ENCODE peak calls at places on chromosomes 16 and 17, in four cellular contexts. One of them, this sample, is unnamed.

GRCh38 chr16:1983544-1984346 is at the start of gene GFER:
- DNase-seq in adrenal gland: peak
- DNase-seq in transverse colon: peak
- DNase-seq in cardiac muscle cell: peak
- DNase-seq in this sample: peak

GRCh38 chr16:22402191-22402590 is 27.8 kb upstream of the CDR2 start:
- DNase-seq in cardiac muscle cell: no peak
- DNase-seq in transverse colon: no peak
- DNase-seq in adrenal gland: no peak
- DNase-seq in this sample: no peak

GRCh38 chr16:66204761-66205160 is 161.7 kb upstream of the CDH5 start:
- DNase-seq in adrenal gland: no peak
- DNase-seq in transverse colon: no peak
- DNase-seq in cardiac muscle cell: no peak
- DNase-seq in this sample: peak

GRCh38 chr17:55795098-55795497 is 44.2 kb downstream of the PCTP start:
- DNase-seq in adrenal gland: no peak
- DNase-seq in transverse colon: no peak
- DNase-seq in cardiac muscle cell: no peak
- DNase-seq in this sample: no peak

GRCh38 chr17:48587276-48588073 is 2.6 kb downstream of the HOXB3 start:
- DNase-seq in adrenal gland: no peak
- DNase-seq in cardiac muscle cell: no peak
- DNase-seq in transverse colon: no peak
- DNase-seq in this sample: peak

GRCh38 chr17:32673964-32674363 is 187.2 kb downstream of the CDK5R1 start:
- DNase-seq in transverse colon: no peak
- DNase-seq in adrenal gland: no peak
- DNase-seq in cardiac muscle cell: no peak
- DNase-seq in this sample: no peak

GRCh38 chr16:34050787-34051320 is 591.4 kb downstream of the TP53TG3F start:
- DNase-seq in adrenal gland: no peak
- DNase-seq in cardiac muscle cell: no peak
- DNase-seq in transverse colon: no peak
- DNase-seq in this sample: no peak

GRCh38 chr16:10114411-10114810 is 67.8 kb downstream of the GRIN2A start:
- DNase-seq in transverse colon: no peak
- DNase-seq in cardiac muscle cell: no peak
- DNase-seq in adrenal gland: no peak
- DNase-seq in this sample: no peak

GRCh38 chr17:78919816-78920516 is 5.2 kb downstream of the TIMP2 start:
- DNase-seq in transverse colon: no peak
- DNase-seq in cardiac muscle cell: no peak
- DNase-seq in adrenal gland: no peak
- DNase-seq in this sample: no peak

GRCh38 chr17:77856551-77857305 is 101.8 kb upstream of the TNRC6C start:
- DNase-seq in cardiac muscle cell: no peak
- DNase-seq in adrenal gland: no peak
- DNase-seq in transverse colon: no peak
- DNase-seq in this sample: no peak

GRCh38 chr17:40122466-40122943 is 734 bp downstream of the MSL1 start:
- DNase-seq in adrenal gland: peak
- DNase-seq in cardiac muscle cell: peak
- DNase-seq in transverse colon: peak
- DNase-seq in this sample: peak

GRCh38 chr16:50050802-50051201 is 15.0 kb upstream of the HEATR3 start:
- DNase-seq in cardiac muscle cell: no peak
- DNase-seq in transverse colon: no peak
- DNase-seq in adrenal gland: no peak
- DNase-seq in this sample: no peak

GRCh38 chr17:77640242-77640641 is 318.3 kb upstream of the TNRC6C start:
- DNase-seq in transverse colon: no peak
- DNase-seq in adrenal gland: no peak
- DNase-seq in cardiac muscle cell: no peak
- DNase-seq in this sample: no peak

GRCh38 chr17:1398028-1398427 is 2.0 kb downstream of the YWHAE start:
- DNase-seq in cardiac muscle cell: no peak
- DNase-seq in transverse colon: no peak
- DNase-seq in adrenal gland: no peak
- DNase-seq in this sample: no peak

GRCh38 chr17:27807567-27808470 is 7.5 kb upstream of the NOS2 start:
- DNase-seq in adrenal gland: peak
- DNase-seq in transverse colon: peak
- DNase-seq in cardiac muscle cell: peak
- DNase-seq in this sample: no peak

GRCh38 chr17:39150795-39151679 is at the start of gene PLXDC1:
- DNase-seq in transverse colon: no peak
- DNase-seq in adrenal gland: no peak
- DNase-seq in cardiac muscle cell: peak
- DNase-seq in this sample: no peak

GRCh38 chr17:81314410-81315169 is 19.5 kb upstream of the SLC38A10 start:
- DNase-seq in adrenal gland: no peak
- DNase-seq in cardiac muscle cell: no peak
- DNase-seq in transverse colon: no peak
- DNase-seq in this sample: peak

GRCh38 chr16:23837553-23838308 is 1.9 kb downstream of the PRKCB start:
- DNase-seq in cardiac muscle cell: no peak
- DNase-seq in transverse colon: no peak
- DNase-seq in adrenal gland: no peak
- DNase-seq in this sample: no peak
- H3K4me3 ChIP-seq in cardiac muscle cell: no peak
- H3K4me3 ChIP-seq in transverse colon: no peak
- H3K4me3 ChIP-seq in adrenal gland: no peak
- H3K4me3 ChIP-seq in this sample: no peak

GRCh38 chr17:79948918-79949645 is 86.6 kb downstream of the TBC1D16 start:
- DNase-seq in transverse colon: no peak
- DNase-seq in adrenal gland: no peak
- DNase-seq in cardiac muscle cell: no peak
- DNase-seq in this sample: no peak
- H3K27ac ChIP-seq in transverse colon: no peak
- H3K27ac ChIP-seq in adrenal gland: no peak
- H3K27ac ChIP-seq in cardiac muscle cell: no peak
- H3K27ac ChIP-seq in this sample: no peak

GRCh38 chr16:27902551-27902950 is 161.0 kb downstream of the GSG1L start:
- DNase-seq in transverse colon: no peak
- DNase-seq in adrenal gland: no peak
- DNase-seq in cardiac muscle cell: no peak
- DNase-seq in this sample: no peak

GRCh38 chr16:27899736-27900135 is 163.8 kb downstream of the GSG1L start:
- DNase-seq in cardiac muscle cell: no peak
- DNase-seq in transverse colon: no peak
- DNase-seq in adrenal gland: no peak
- DNase-seq in this sample: no peak

GRCh38 chr16:27906883-27907282 is 156.6 kb downstream of the GSG1L start:
- DNase-seq in cardiac muscle cell: no peak
- DNase-seq in transverse colon: no peak
- DNase-seq in adrenal gland: no peak
- DNase-seq in this sample: no peak

GRCh38 chr16:27901956-27902355 is 161.6 kb downstream of the GSG1L start:
- DNase-seq in adrenal gland: no peak
- DNase-seq in cardiac muscle cell: no peak
- DNase-seq in transverse colon: no peak
- DNase-seq in this sample: no peak

DNA sequence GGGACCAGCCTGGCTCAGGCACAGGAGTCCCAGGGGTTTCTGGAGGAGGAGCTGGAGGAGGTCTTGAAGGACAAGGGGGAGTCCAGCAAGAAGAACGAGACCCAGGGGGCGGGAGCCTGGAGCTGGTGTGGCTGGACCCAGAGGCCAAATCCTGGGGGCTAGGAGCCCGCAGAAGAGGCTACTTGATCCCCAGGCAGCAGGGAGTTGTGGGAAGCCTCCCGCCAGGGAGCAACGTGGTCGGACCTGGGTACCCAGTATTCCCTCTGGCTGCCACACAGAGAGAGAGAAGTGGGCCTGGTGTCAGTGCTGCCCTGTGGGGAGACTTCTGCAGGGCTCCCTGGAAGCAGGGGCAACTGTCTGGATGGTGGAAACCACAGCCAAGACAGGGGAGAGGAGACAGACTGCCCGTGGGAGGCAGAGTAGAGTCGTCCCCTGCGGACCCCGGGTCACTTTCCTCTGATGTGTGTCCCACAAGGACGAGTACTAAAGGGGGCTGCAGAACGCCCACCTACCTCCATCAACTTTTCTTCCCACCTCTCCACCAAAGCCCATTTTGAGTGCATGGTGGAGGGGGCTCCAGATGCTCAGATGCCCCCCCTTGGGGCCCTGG is 160.4 kb downstream of the GSG1L start:
- DNase-seq in transverse colon: no peak
- DNase-seq in cardiac muscle cell: no peak
- DNase-seq in adrenal gland: no peak
- DNase-seq in this sample: no peak
- H3K4me3 ChIP-seq in transverse colon: no peak
- H3K4me3 ChIP-seq in cardiac muscle cell: no peak
- H3K4me3 ChIP-seq in adrenal gland: no peak
- H3K4me3 ChIP-seq in this sample: no peak

GRCh38 chr17:28926366-28926765 is 23.5 kb upstream of the DHRS13 start:
- DNase-seq in adrenal gland: no peak
- DNase-seq in transverse colon: no peak
- DNase-seq in cardiac muscle cell: no peak
- DNase-seq in this sample: no peak

GRCh38 chr17:28929769-28930168 is 21.5 kb downstream of the PHF12 start:
- DNase-seq in transverse colon: no peak
- DNase-seq in adrenal gland: no peak
- DNase-seq in cardiac muscle cell: no peak
- DNase-seq in this sample: no peak

GRCh38 chr17:28925912-28926365 is 23.1 kb upstream of the DHRS13 start:
- DNase-seq in transverse colon: no peak
- DNase-seq in adrenal gland: no peak
- DNase-seq in cardiac muscle cell: no peak
- DNase-seq in this sample: no peak

GRCh38 chr17:28926786-28927185 is 23.9 kb upstream of the DHRS13 start:
- DNase-seq in adrenal gland: no peak
- DNase-seq in transverse colon: no peak
- DNase-seq in cardiac muscle cell: no peak
- DNase-seq in this sample: no peak

DNA sequence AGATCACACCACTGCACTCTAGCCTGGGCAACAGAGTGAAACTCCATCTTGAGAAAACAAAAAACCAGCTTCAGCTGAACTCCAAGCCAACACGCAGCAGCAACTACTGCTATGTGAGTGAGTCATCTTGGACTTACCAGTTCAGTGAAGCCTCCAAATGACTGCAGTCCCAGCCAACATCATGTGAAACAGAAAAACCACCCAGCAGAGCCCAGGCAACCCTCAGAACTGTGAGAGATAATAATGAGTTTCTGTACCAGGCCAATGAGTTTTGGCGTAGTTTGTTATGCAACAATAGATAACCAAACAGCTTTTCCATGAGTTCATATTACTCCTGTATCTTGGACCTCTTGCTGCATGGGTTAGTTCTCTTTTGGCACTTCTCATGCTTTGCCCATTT is 23.3 kb downstream of the PHF12 start:
- DNase-seq in adrenal gland: no peak
- DNase-seq in cardiac muscle cell: no peak
- DNase-seq in transverse colon: no peak
- DNase-seq in this sample: no peak
- H3K27ac ChIP-seq in adrenal gland: no peak
- H3K27ac ChIP-seq in cardiac muscle cell: no peak
- H3K27ac ChIP-seq in transverse colon: no peak
- H3K27ac ChIP-seq in this sample: no peak

DNA sequence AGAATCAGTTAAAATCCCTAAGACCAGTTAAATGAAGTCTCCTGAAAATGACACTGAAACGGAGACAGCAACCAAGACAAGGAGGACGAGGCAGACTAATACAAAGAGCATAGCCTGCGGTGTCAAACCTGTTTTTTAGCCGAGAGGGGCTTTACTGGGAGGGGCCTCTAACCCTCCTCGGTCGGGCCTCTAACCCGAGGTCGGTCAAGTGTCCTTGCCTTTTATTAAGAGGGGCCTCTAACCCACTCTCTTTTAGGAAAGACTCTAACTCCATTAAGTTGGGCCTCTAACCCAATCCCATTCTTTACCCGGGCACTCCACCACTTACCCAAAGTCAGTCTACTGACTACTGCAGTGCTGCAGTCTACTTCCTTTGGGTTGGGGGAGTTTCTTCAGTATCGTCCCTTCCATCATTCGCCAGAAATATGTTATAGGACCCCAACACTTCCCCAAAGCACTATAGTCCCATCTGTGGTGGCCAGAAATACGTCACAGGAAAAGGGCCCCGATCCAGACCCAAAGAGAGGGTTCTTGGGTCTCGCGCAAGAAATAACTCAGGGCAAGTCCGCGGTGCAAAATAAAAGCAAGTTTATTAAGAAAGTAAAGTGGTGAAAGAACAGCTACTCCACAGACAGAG is 39.2 kb upstream of the ARL4D start:
- DNase-seq in adrenal gland: no peak
- DNase-seq in cardiac muscle cell: no peak
- DNase-seq in transverse colon: peak
- DNase-seq in this sample: no peak
- H3K4me3 ChIP-seq in adrenal gland: no peak
- H3K4me3 ChIP-seq in cardiac muscle cell: no peak
- H3K4me3 ChIP-seq in transverse colon: peak
- H3K4me3 ChIP-seq in this sample: peak

GRCh38 chr17:42362245-42362961 is 25.8 kb downstream of the STAT3 start:
- DNase-seq in adrenal gland: no peak
- DNase-seq in cardiac muscle cell: no peak
- DNase-seq in transverse colon: no peak
- DNase-seq in this sample: no peak

GRCh38 chr17:42363231-42363630 is 25.0 kb downstream of the STAT3 start:
- DNase-seq in adrenal gland: no peak
- DNase-seq in transverse colon: no peak
- DNase-seq in cardiac muscle cell: no peak
- DNase-seq in this sample: no peak

GRCh38 chr17:42361781-42362186 is 26.5 kb downstream of the STAT3 start:
- DNase-seq in cardiac muscle cell: no peak
- DNase-seq in transverse colon: peak
- DNase-seq in adrenal gland: peak
- DNase-seq in this sample: no peak

GRCh38 chr17:42363767-42364585 is 24.3 kb downstream of the STAT3 start:
- DNase-seq in cardiac muscle cell: no peak
- DNase-seq in transverse colon: no peak
- DNase-seq in adrenal gland: no peak
- DNase-seq in this sample: no peak

GRCh38 chr17:42365136-42365535 is 23.1 kb downstream of the STAT3 start:
- DNase-seq in cardiac muscle cell: no peak
- DNase-seq in adrenal gland: peak
- DNase-seq in transverse colon: no peak
- DNase-seq in this sample: no peak
- H3K27ac ChIP-seq in cardiac muscle cell: no peak
- H3K27ac ChIP-seq in adrenal gland: peak
- H3K27ac ChIP-seq in transverse colon: no peak
- H3K27ac ChIP-seq in this sample: no peak

GRCh38 chr17:50132104-50132794 is 2.3 kb upstream of the SAMD14 start:
- DNase-seq in transverse colon: no peak
- DNase-seq in adrenal gland: no peak
- DNase-seq in cardiac muscle cell: no peak
- DNase-seq in this sample: no peak

GRCh38 chr17:50128441-50129302 is 1.3 kb downstream of the SAMD14 start:
- DNase-seq in adrenal gland: no peak
- DNase-seq in transverse colon: no peak
- DNase-seq in cardiac muscle cell: no peak
- DNase-seq in this sample: no peak

GRCh38 chr17:50130778-50131317 is 888 bp upstream of the SAMD14 start:
- DNase-seq in adrenal gland: no peak
- DNase-seq in cardiac muscle cell: no peak
- DNase-seq in transverse colon: no peak
- DNase-seq in this sample: no peak

GRCh38 chr17:50129303-50129945 is 536 bp downstream of the SAMD14 start:
- DNase-seq in adrenal gland: no peak
- DNase-seq in cardiac muscle cell: no peak
- DNase-seq in transverse colon: no peak
- DNase-seq in this sample: no peak

GRCh38 chr17:50129946-50130777 is at the start of gene SAMD14:
- DNase-seq in transverse colon: no peak
- DNase-seq in cardiac muscle cell: no peak
- DNase-seq in adrenal gland: no peak
- DNase-seq in this sample: no peak
- H3K4me3 ChIP-seq in transverse colon: peak
- H3K4me3 ChIP-seq in cardiac muscle cell: peak
- H3K4me3 ChIP-seq in adrenal gland: no peak
- H3K4me3 ChIP-seq in this sample: peak

This sample was measured in SJCRH30.